ENCODE peak calls at places on chromosomes 5 and 9, in seven cellular contexts. F, E, S, N, Y, Z and H are unnamed samples.

GRCh38 chr9:110659891-110660541 is 8.6 kb upstream of the MUSK start:
- DNase-seq in Z (no peak), E (no peak), Y (no peak), F (no peak), N (peak), S (no peak), H (no peak)

GRCh38 chr5:151912360-151912759 is 12.3 kb downstream of the GLRA1 start:
- DNase-seq in Z (no peak), S (no peak), N (no peak), F (no peak), Y (no peak), E (no peak), H (no peak)

GRCh38 chr9:97987490-97987889 is 4.3 kb downstream of the ANP32B start:
- DNase-seq in E (no peak), F (no peak), Y (no peak), N (no peak), S (no peak), Z (no peak), H (no peak)

GRCh38 chr9:6302417-6302816 is 25.8 kb upstream of the TPD52L3 start:
- DNase-seq in E (no peak), S (no peak), Z (peak), N (peak), F (no peak), Y (no peak), H (peak)

GRCh38 chr9:38527507-38527906 is 92.9 kb downstream of the ANKRD18A start:
- DNase-seq in Z (no peak), F (no peak), N (no peak), Y (no peak), S (no peak), E (no peak), H (no peak)

GRCh38 chr9:134099123-134099761 is 31.4 kb upstream of the BRD3 start:
- DNase-seq in Y (peak), E (peak), Z (peak), S (peak), F (no peak), N (peak), H (no peak)

GRCh38 chr9:88583901-88584596 is 49.1 kb downstream of the NXNL2 start:
- DNase-seq in E (no peak), N (peak), Y (peak), S (no peak), Z (no peak), F (peak), H (no peak)

GRCh38 chr9:77403244-77403643 is 225.9 kb downstream of the VPS13A start:
- DNase-seq in S (no peak), Y (no peak), Z (no peak), F (no peak), E (no peak), N (peak), H (no peak)

GRCh38 chr9:468766-469496 is 254.3 kb downstream of the DOCK8 start:
- DNase-seq in S (peak), N (no peak), E (no peak), Y (no peak), Z (no peak), F (no peak), H (no peak)

GRCh38 chr5:166618555-166618954 is 1672.9 kb upstream of the WWC1 start:
- DNase-seq in F (no peak), Z (no peak), Y (no peak), S (no peak), E (no peak), N (no peak), H (no peak)

DNA sequence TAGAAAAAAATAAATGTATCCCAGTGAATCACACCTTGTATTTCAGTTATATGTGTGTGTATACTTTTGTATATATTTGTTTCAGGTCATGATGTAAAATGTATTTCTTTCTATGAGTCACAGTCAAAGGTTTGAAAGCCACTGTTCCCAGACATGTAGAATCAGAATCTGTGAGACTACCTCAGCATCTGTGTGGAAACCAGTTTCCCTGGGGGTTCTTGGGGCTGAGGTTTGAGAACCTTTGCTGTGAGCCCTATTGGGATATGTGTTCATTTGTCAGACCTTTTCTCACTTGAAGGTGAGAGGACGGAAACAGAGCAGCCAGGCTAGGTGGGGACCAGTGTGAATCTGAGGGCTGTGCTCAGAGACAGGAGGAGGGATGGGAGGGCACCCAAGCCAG is 78.7 kb upstream of the SAP30L start:
- DNase-seq in S (no peak), E (no peak), F (peak), Y (peak), N (peak), Z (no peak), H (peak)
- H3K27ac ChIP-seq in S (no peak), E (no peak), F (peak), Y (peak), N (peak), Z (peak), H (peak)

DNA sequence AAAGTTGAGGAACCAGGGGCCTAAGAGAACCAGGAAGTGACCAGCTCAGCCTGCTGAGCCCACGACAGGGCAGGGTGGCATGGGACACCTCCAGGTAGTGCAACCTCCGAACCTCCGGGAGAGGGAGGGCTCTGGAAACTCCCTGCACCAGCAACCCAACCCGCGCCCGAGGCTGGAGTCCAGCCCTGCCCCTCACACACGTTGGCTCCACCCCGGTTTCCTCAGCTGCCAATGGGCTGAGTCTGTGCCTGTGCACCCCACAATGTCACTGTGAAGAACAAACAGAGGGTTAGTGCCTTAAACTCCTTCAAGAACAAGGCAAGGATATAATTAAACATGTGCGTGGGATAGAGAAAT is 17.0 kb upstream of the UNC5A start:
- DNase-seq in Y (no peak), N (no peak), Z (no peak), S (no peak), E (no peak), F (no peak), H (no peak)
- H3K27ac ChIP-seq in Y (no peak), N (no peak), Z (peak), S (no peak), E (no peak), F (no peak), H (no peak)

GRCh38 chr5:139488269-139488668 is 5.7 kb upstream of the STING1 start:
- DNase-seq in E (no peak), N (no peak), F (no peak), Z (no peak), Y (no peak), S (peak), H (no peak)
- H3K27ac ChIP-seq in E (no peak), N (no peak), F (no peak), Z (no peak), Y (no peak), S (no peak), H (no peak)

GRCh38 chr9:136343884-136344269 is 16.5 kb downstream of the GPSM1 start:
- DNase-seq in Z (no peak), E (no peak), S (no peak), Y (no peak), F (no peak), N (no peak), H (no peak)

GRCh38 chr9:136342191-136343120 is 15.1 kb downstream of the GPSM1 start:
- DNase-seq in S (peak), N (peak), E (peak), Y (peak), F (peak), Z (peak), H (no peak)

GRCh38 chr9:136344544-136345280 is 17.4 kb downstream of the GPSM1 start:
- DNase-seq in Z (no peak), N (no peak), S (no peak), F (no peak), E (no peak), Y (no peak), H (no peak)

GRCh38 chr9:136341769-136342168 is 14.4 kb downstream of the GPSM1 start:
- DNase-seq in F (no peak), S (no peak), N (no peak), Y (no peak), Z (no peak), E (no peak), H (no peak)

DNA sequence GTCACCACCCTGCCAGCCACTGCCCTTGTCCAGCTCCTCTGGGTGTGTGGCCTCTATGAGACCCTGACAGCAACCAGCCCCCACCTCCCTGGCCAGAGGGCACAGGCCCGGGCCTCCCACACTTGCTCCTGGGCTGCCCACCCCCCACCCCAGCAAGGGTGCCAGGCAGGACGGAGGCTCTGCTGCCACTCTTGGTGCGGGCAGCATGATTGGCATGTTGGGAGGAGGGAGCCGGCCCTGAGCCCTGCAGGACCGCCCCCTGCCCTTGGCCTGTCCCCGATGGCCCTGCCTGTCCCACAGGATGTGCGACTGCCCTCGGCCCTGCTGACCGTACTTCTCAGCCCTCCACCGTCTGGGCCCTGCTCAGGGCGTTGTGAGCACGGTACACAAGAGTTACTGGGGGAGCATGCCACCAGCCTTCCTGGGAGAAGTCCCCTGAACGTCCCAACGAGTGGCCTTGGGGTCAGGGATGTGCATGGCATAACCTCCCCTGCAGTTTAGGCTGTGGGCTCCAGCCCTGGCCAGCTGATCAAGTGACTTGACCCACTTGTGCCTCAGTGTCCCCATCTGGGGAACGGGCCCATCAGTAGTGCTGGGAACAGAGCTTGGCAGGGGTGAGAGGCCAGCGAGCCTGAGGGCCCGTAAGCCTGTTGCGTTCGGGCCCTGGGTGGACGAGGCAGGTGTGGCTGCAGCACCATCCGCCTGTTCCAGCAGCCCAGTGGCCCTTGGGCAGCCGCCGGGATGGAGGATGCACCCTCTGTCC is 16.0 kb downstream of the GPSM1 start:
- DNase-seq in N (no peak), F (no peak), Y (no peak), E (no peak), S (no peak), Z (no peak), H (no peak)
- H3K27ac ChIP-seq in N (peak), F (peak), Y (no peak), E (no peak), S (peak), Z (no peak), H (no peak)

GRCh38 chr5:82390088-82390487 is 111.9 kb upstream of the RPS23 start:
- DNase-seq in Y (no peak), E (no peak), F (no peak), N (no peak), S (no peak), Z (no peak), H (no peak)
- H3K27ac ChIP-seq in Y (no peak), E (no peak), F (no peak), N (no peak), S (no peak), Z (no peak), H (no peak)

DNA sequence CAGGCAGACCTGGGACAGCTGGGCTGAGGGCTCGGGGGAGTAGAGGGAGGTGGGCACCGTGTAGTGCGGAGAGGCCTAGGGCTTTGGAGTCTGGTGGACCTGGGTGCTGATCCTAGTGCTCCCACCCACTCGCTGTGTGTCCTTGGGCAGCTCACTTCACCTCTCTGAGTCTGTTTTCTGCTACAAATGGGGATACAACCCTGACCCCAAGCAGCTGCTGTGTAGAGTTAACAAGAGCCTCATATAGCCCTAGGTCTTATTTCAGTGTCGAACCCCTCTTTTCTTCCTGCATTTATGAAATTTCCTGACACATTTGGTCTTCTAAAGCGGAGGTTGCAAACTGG is 16.4 kb downstream of the ERGIC1 start:
- DNase-seq in F (no peak), S (no peak), Z (no peak), E (no peak), N (no peak), Y (no peak), H (no peak)
- H3K27ac ChIP-seq in F (no peak), S (peak), Z (peak), E (no peak), N (no peak), Y (no peak), H (peak)

GRCh38 chr5:124474821-124475220 is 271.6 kb downstream of the ZNF608 start:
- DNase-seq in Y (peak), E (no peak), N (peak), F (no peak), Z (no peak), S (no peak), H (no peak)

GRCh38 chr5:124477577-124477976 is 268.9 kb downstream of the ZNF608 start:
- DNase-seq in N (no peak), Y (no peak), S (no peak), F (no peak), Z (no peak), E (no peak), H (no peak)

GRCh38 chr5:124478139-124478737 is 268.2 kb downstream of the ZNF608 start:
- DNase-seq in E (no peak), Y (no peak), S (no peak), F (no peak), N (no peak), Z (no peak), H (no peak)

GRCh38 chr5:124480022-124480421 is 266.4 kb downstream of the ZNF608 start:
- DNase-seq in Z (no peak), E (no peak), S (no peak), F (no peak), N (no peak), Y (no peak), H (no peak)

DNA sequence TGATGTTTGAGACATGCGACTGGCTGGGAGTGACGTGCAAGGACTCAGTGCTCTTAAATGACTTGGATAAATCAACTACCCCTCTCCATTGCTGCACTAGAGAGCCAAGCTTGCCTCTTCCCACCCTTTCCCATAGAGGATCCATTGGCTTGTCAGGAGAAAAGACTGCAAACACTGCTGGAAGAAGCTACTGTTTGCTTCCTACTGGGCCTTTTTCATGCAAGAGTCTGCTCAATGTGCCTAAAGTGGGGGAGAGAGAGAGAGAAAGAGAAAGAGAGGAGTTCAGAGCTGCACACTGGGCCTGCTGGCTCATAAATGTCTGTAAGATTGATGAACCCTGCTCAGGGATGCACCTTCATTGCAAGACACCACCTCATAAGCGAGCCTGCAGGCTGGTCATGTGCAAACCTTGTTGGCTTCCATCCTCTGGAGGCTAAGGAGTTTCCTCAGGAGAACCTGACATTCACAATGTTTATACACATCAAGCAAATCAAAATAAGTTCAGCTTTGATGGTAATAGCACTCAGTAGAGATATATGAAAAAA is 269.4 kb downstream of the ZNF608 start:
- DNase-seq in E (no peak), Z (no peak), S (no peak), F (no peak), N (no peak), Y (no peak), H (no peak)
- H3K27ac ChIP-seq in E (no peak), Z (no peak), S (no peak), F (no peak), N (no peak), Y (no peak), H (no peak)